ENCODE peak calls at places on chromosomes 2 and 18, in four cellular contexts. Q, D, R and W are unnamed samples.

GRCh38 chr2:27753744-27754588 is 17.6 kb upstream of the MRPL33 start:
- DNase-seq in Q (peak; percentile 72), D (peak; percentile 79), R (peak; percentile 92), W (peak; percentile 56)

GRCh38 chr18:50753311-50753710 is 66.5 kb downstream of the MRO start:
- DNase-seq in Q (no peak), D (no peak), R (peak; percentile 19), W (no peak)

GRCh38 chr2:40955042-40955441 is 503.2 kb upstream of the SLC8A1 start:
- DNase-seq in Q (no peak), D (no peak), R (no peak), W (no peak)

GRCh38 chr2:215466097-215466909 is 30.4 kb upstream of the FN1 start:
- DNase-seq in Q (no peak), D (no peak), R (no peak), W (no peak)

GRCh38 chr2:124327293-124327692 is 302.2 kb downstream of the CNTNAP5 start:
- DNase-seq in Q (no peak), D (no peak), R (no peak), W (no peak)

GRCh38 chr2:111898703-111899514 is 502 bp downstream of the MERTK start:
- DNase-seq in Q (peak; percentile 12), D (no peak), R (no peak), W (no peak)

GRCh38 chr2:98037206-98037605 is 41.5 kb upstream of the TMEM131 start:
- DNase-seq in Q (no peak), D (no peak), R (no peak), W (no peak)

GRCh38 chr2:191593622-191594416 is 84.1 kb upstream of the NABP1 start:
- DNase-seq in Q (no peak), D (peak; percentile 63), R (no peak), W (no peak)

GRCh38 chr2:174916270-174916930 is 88.8 kb downstream of the CHN1 start:
- DNase-seq in Q (no peak), D (peak; percentile 6), R (no peak), W (no peak)

GRCh38 chr2:175097297-175097696 is 70.7 kb downstream of the ATF2 start:
- DNase-seq in Q (no peak), D (no peak), R (no peak), W (no peak)

GRCh38 chr2:148642891-148643416 is 1.6 kb upstream of the EPC2 start:
- DNase-seq in Q (peak; percentile 54), D (no peak), R (no peak), W (peak; percentile 65)

GRCh38 chr18:12057419-12058039 is 36.1 kb upstream of the ANKRD62 start:
- DNase-seq in Q (no peak), D (no peak), R (no peak), W (no peak)

GRCh38 chr2:157898591-157898996 is 22.5 kb upstream of the ACVR1 start:
- DNase-seq in Q (peak; percentile 46), D (no peak), R (no peak), W (peak; percentile 56)

GRCh38 chr2:212766921-212767320 is 228.3 kb upstream of the ERBB4 start:
- DNase-seq in Q (no peak), D (no peak), R (no peak), W (no peak)

GRCh38 chr2:151774506-151774905 is 40.2 kb upstream of the NEB start:
- DNase-seq in Q (no peak), D (no peak), R (no peak), W (peak; percentile 13)

GRCh38 chr2:47134386-47135090 is 20.6 kb downstream of the STPG4 start:
- DNase-seq in Q (no peak), D (no peak), R (no peak), W (no peak)

GRCh38 chr2:73588177-73588576 is 54.0 kb downstream of the NAT8 start:
- DNase-seq in Q (no peak), D (no peak), R (no peak), W (no peak)

GRCh38 chr2:121480826-121481225 is 49.9 kb upstream of the RNU4ATAC start:
- DNase-seq in Q (no peak), D (no peak), R (no peak), W (no peak)

GRCh38 chr2:240997141-240997855 is 1.1 kb upstream of the SNED1 start:
- DNase-seq in Q (no peak), D (peak; percentile 27), R (peak; percentile 36), W (no peak)

GRCh38 chr2:71685941-71686611 is 232.7 kb downstream of the DYSF start:
- DNase-seq in Q (no peak), D (no peak), R (no peak), W (no peak)

GRCh38 chr2:10775036-10775780 is 37.4 kb downstream of the PDIA6 start:
- DNase-seq in Q (no peak), D (no peak), R (no peak), W (no peak)

GRCh38 chr2:23092831-23093230 is 292.1 kb upstream of the KLHL29 start:
- DNase-seq in Q (no peak), D (no peak), R (no peak), W (no peak)

GRCh38 chr18:70373062-70373519 is 84.2 kb downstream of the SOCS6 start:
- DNase-seq in Q (no peak), D (peak; percentile 72), R (no peak), W (peak; percentile 97)

GRCh38 chr2:106685180-106685897 is 198.2 kb downstream of the CD8B2 start:
- DNase-seq in Q (no peak), D (no peak), R (no peak), W (no peak)

GRCh38 chr2:17228461-17228860 is 289.8 kb downstream of the RAD51AP2 start:
- DNase-seq in Q (no peak), D (no peak), R (no peak), W (no peak)

GRCh38 chr18:13422541-13423147 is 204.1 kb downstream of the LDLRAD4 start:
- DNase-seq in Q (no peak), D (no peak), R (no peak), W (no peak)

GRCh38 chr2:241339839-241340471 is 16.1 kb upstream of the FARP2 start:
- DNase-seq in Q (no peak), D (no peak), R (no peak), W (no peak)

GRCh38 chr2:163343316-163343715 is 392.5 kb downstream of the FIGN start:
- DNase-seq in Q (no peak), D (no peak), R (no peak), W (no peak)

GRCh38 chr2:163348843-163349395 is 386.9 kb downstream of the FIGN start:
- DNase-seq in Q (no peak), D (peak; percentile 34), R (no peak), W (peak; percentile 67)

GRCh38 chr2:163347982-163348842 is 387.6 kb downstream of the FIGN start:
- DNase-seq in Q (no peak), D (no peak), R (peak; percentile 81), W (peak; percentile 52)

GRCh38 chr2:163341426-163341825 is 394.4 kb downstream of the FIGN start:
- DNase-seq in Q (no peak), D (no peak), R (no peak), W (no peak)

GRCh38 chr2:163345795-163346573 is 389.8 kb downstream of the FIGN start:
- DNase-seq in Q (peak; percentile 15), D (peak; percentile 59), R (no peak), W (peak; percentile 55)
- TF ChIP-seq FOSL1 in Q (no peak), D (no peak), R (no peak), W (no peak)

DNA sequence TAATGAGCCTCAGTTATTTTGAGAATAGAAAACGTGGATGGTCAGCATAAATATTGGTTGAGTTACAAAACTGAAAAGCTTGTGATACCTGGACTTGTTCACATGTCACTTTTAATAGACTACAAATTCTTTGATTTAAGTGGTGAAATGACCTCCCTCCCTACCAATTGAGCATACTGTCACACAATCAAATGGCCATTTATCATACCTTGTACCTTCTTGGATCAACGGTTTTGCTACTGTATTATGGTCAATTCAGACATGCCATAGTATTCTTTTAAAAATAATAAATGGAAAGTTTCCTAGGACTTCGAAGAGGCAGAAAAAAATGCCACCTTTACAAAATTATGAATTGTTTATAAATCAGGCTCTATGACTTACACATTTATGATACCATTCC is 176.4 kb downstream of the ZNF521 start:
- DNase-seq in Q (no peak), D (no peak), R (no peak), W (no peak)
- TF ChIP-seq FOSL1 in Q (no peak), D (no peak), R (no peak), W (no peak)

GRCh38 chr18:54157646-54158045 is 66.8 kb downstream of the MBD2 start:
- DNase-seq in Q (no peak), D (no peak), R (no peak), W (no peak)

GRCh38 chr18:54151376-54151775 is 73.1 kb downstream of the MBD2 start:
- DNase-seq in Q (no peak), D (no peak), R (no peak), W (no peak)

GRCh38 chr18:54159916-54160315 is 64.6 kb downstream of the MBD2 start:
- DNase-seq in Q (no peak), D (no peak), R (no peak), W (no peak)

GRCh38 chr18:54154231-54154630 is 70.2 kb downstream of the MBD2 start:
- DNase-seq in Q (no peak), D (no peak), R (no peak), W (no peak)

DNA sequence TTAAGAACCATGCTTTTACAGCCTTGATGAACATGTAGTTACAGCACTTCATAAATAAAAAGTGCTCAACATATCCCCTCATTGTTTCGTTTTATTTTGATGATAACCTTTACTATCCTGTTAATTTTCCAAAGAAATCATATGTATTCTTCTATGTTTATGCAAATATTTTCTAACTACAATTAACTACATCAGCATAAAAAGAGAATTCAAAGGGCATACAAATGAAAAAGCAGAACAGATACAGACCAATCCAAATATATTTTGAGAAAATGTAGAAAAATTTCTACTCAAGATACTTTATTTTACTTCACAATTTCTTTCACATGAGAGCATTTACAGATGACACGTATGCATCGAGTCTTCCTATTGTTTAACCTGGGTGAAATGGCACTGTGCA is 69.1 kb downstream of the MBD2 start:
- DNase-seq in Q (no peak), D (no peak), R (no peak), W (no peak)
- TF ChIP-seq FOSL1 in Q (no peak), D (no peak), R (no peak), W (no peak)

GRCh38 chr18:58177886-58178470 is 134.0 kb downstream of the NEDD4L start:
- DNase-seq in Q (no peak), D (peak; percentile 16), R (peak; percentile 14), W (no peak)

GRCh38 chr18:58178476-58178875 is 134.4 kb downstream of the NEDD4L start:
- DNase-seq in Q (no peak), D (peak; percentile 11), R (no peak), W (no peak)

GRCh38 chr18:58180172-58180571 is 136.1 kb downstream of the NEDD4L start:
- DNase-seq in Q (no peak), D (no peak), R (no peak), W (no peak)

GRCh38 chr18:58183226-58183625 is 139.2 kb downstream of the NEDD4L start:
- DNase-seq in Q (no peak), D (no peak), R (peak; percentile 26), W (no peak)

GRCh38 chr18:58180738-58181353 is 136.8 kb downstream of the NEDD4L start:
- DNase-seq in Q (peak; percentile 53), D (peak; percentile 37), R (peak; percentile 82), W (no peak)
- TF ChIP-seq FOSL1 in Q (no peak), D (no peak), R (no peak), W (no peak)

GRCh38 chr2:8003462-8004075 is 678.3 kb upstream of the ID2 start:
- DNase-seq in Q (peak; percentile 13), D (no peak), R (no peak), W (no peak)
- TF ChIP-seq FOSL1 in Q (no peak), D (no peak), R (no peak), W (no peak)

GRCh38 chr2:529425-529824 is 147.8 kb downstream of the TMEM18 start:
- DNase-seq in Q (no peak), D (peak; percentile 48), R (no peak), W (peak; percentile 74)
- TF ChIP-seq FOSL1 in Q (no peak), D (no peak), R (no peak), W (no peak)